ENCODE peak calls at places on chromosomes 4 and X, in four cellular contexts. O, S, N and Q are unnamed samples.

GRCh38 chrX:95318882-95319281 is 1365.8 kb upstream of the DIAPH2 start:
- DNase-seq in S (no peak), N (peak), O (no peak), Q (peak)

GRCh38 chrX:40245411-40246140 is 147.8 kb upstream of the BCOR start:
- DNase-seq in O (no peak), S (no peak), N (no peak), Q (no peak)

GRCh38 chr4:184383497-184384055 is 90.8 kb downstream of the IRF2 start:
- DNase-seq in S (no peak), O (no peak), N (no peak), Q (no peak)

GRCh38 chr4:77188498-77189187 is 31.6 kb downstream of the CCNG2 start:
- DNase-seq in S (no peak), O (peak), N (no peak), Q (no peak)

GRCh38 chrX:1836683-1837082 is 221.8 kb downstream of the ASMT start:
- DNase-seq in O (no peak), N (no peak), S (no peak), Q (no peak)

GRCh38 chrX:118872102-118872566 is 48.5 kb downstream of the ZCCHC12 start:
- DNase-seq in S (no peak), O (no peak), N (no peak), Q (no peak)

GRCh38 chrX:9164535-9165425 is 130.9 kb upstream of the FAM9B start:
- DNase-seq in S (peak), N (no peak), O (no peak), Q (no peak)

GRCh38 chrX:103356023-103356798 is at the start of gene TCEAL9:
- DNase-seq in O (peak), S (peak), N (no peak), Q (no peak)

GRCh38 chrX:49272426-49272825 is 2.8 kb downstream of the PPP1R3F start:
- DNase-seq in O (no peak), S (no peak), N (no peak), Q (no peak)

GRCh38 chrX:130084651-130085237 is 25.6 kb downstream of the ELF4 start:
- DNase-seq in N (no peak), S (no peak), O (no peak), Q (peak)

GRCh38 chrX:110509778-110510510 is 151.3 kb downstream of the RTL9 start:
- DNase-seq in S (no peak), O (no peak), N (no peak), Q (no peak)

GRCh38 chr4:13642576-13642975 is 15.1 kb upstream of the BOD1L1 start:
- DNase-seq in O (no peak), S (no peak), N (no peak), Q (no peak)

GRCh38 chr4:121107507-121107906 is 35.2 kb upstream of the NDNF start:
- DNase-seq in N (no peak), S (no peak), O (no peak), Q (no peak)